ENCODE peak calls at places on chromosomes 13 and 19, in five cellular contexts. A, G, M, E and D are unnamed samples.

GRCh38 chr13:23510979-23511735 is 59.1 kb upstream of the TNFRSF19 start:
- DNase-seq in A (peak; percentile 16), M (no peak), E (peak; percentile 6), G (peak; percentile 9), D (peak; percentile 3)

GRCh38 chr13:88622362-88622973 is 951.3 kb downstream of the SLITRK5 start:
- DNase-seq in E (no peak), G (no peak), M (no peak), A (no peak), D (no peak)

GRCh38 chr13:79442221-79442620 is 36.2 kb upstream of the RBM26 start:
- DNase-seq in E (no peak), A (no peak), M (no peak), G (no peak), D (no peak)

GRCh38 chr13:78228211-78228610 is 309.6 kb upstream of the EDNRB start:
- DNase-seq in A (no peak), M (no peak), G (no peak), E (no peak), D (no peak)

GRCh38 chr13:33918199-33918932 is 100.4 kb downstream of the RFC3 start:
- DNase-seq in A (no peak), M (no peak), E (no peak), G (no peak), D (no peak)

GRCh38 chr19:39218230-39219007 is 14.4 kb upstream of the SYCN start:
- DNase-seq in E (no peak), A (no peak), M (no peak), G (no peak), D (no peak)

GRCh38 chr19:3547767-3548282 is 8.9 kb downstream of the TEKTIP1 start:
- DNase-seq in A (no peak), G (no peak), M (no peak), E (no peak), D (no peak)

GRCh38 chr19:6211632-6212402 is 68.0 kb downstream of the MLLT1 start:
- DNase-seq in E (no peak), M (no peak), G (no peak), A (no peak), D (no peak)

GRCh38 chr13:40064154-40064713 is 408.8 kb downstream of the COG6 start:
- DNase-seq in A (no peak), M (no peak), E (no peak), G (no peak), D (no peak)

GRCh38 chr19:9885077-9885552 is 50.0 kb downstream of the PIN1 start:
- DNase-seq in A (no peak), M (no peak), G (peak; percentile 9), E (no peak), D (no peak)